ENCODE peak calls at places on chromosomes 13 and 19, in five cellular contexts. One of them, this sample, is unnamed.

GRCh38 chr19:39144487-39145071 is 19.0 kb downstream of the PAK4 start:
- DNase-seq in MCF 10A: no peak
- DNase-seq in AG10803: peak; percentile 48
- DNase-seq in transverse colon: no peak
- DNase-seq in astrocyte of the spinal cord: peak; percentile 31
- DNase-seq in this sample: no peak

GRCh38 chr13:44848956-44849748 is 140.1 kb downstream of the NUFIP1 start:
- DNase-seq in astrocyte of the spinal cord: no peak
- DNase-seq in MCF 10A: no peak
- DNase-seq in transverse colon: no peak
- DNase-seq in AG10803: peak; percentile 66
- DNase-seq in this sample: no peak

GRCh38 chr19:45954132-45954531 is 19.5 kb downstream of the NOVA2 start:
- DNase-seq in transverse colon: no peak
- DNase-seq in MCF 10A: no peak
- DNase-seq in astrocyte of the spinal cord: peak; percentile 19
- DNase-seq in AG10803: no peak
- DNase-seq in this sample: no peak

GRCh38 chr13:30576528-30576927 is 41.2 kb upstream of the USPL1 start:
- DNase-seq in astrocyte of the spinal cord: peak; percentile 41
- DNase-seq in MCF 10A: peak; percentile 57
- DNase-seq in transverse colon: peak; percentile 11
- DNase-seq in AG10803: no peak
- DNase-seq in this sample: no peak

GRCh38 chr19:34365463-34366401 is 736 bp downstream of the GPI start:
- DNase-seq in MCF 10A: peak; percentile 47
- DNase-seq in astrocyte of the spinal cord: peak; percentile 27
- DNase-seq in transverse colon: peak; percentile 56
- DNase-seq in AG10803: peak; percentile 32
- DNase-seq in this sample: peak; percentile 86

GRCh38 chr13:83248751-83249150 is 633.5 kb downstream of the SLITRK1 start:
- DNase-seq in AG10803: no peak
- DNase-seq in MCF 10A: peak; percentile 92
- DNase-seq in transverse colon: no peak
- DNase-seq in astrocyte of the spinal cord: no peak
- DNase-seq in this sample: no peak

GRCh38 chr13:41599619-41600018 is 142.3 kb downstream of the RGCC start:
- DNase-seq in MCF 10A: no peak
- DNase-seq in AG10803: no peak
- DNase-seq in transverse colon: no peak
- DNase-seq in astrocyte of the spinal cord: peak; percentile 52
- DNase-seq in this sample: no peak

GRCh38 chr13:89401209-89401810 is 1730.1 kb downstream of the SLITRK5 start:
- DNase-seq in AG10803: peak; percentile 52
- DNase-seq in MCF 10A: peak; percentile 81
- DNase-seq in astrocyte of the spinal cord: peak; percentile 80
- DNase-seq in transverse colon: no peak
- DNase-seq in this sample: no peak

GRCh38 chr13:28568286-28568685 is 73.4 kb upstream of the FLT1 start:
- DNase-seq in MCF 10A: no peak
- DNase-seq in AG10803: peak; percentile 60
- DNase-seq in transverse colon: peak; percentile 36
- DNase-seq in astrocyte of the spinal cord: no peak
- DNase-seq in this sample: no peak

GRCh38 chr13:71968025-71968424 is 101.0 kb upstream of the DACH1 start:
- DNase-seq in AG10803: no peak
- DNase-seq in MCF 10A: no peak
- DNase-seq in transverse colon: no peak
- DNase-seq in astrocyte of the spinal cord: peak; percentile 6
- DNase-seq in this sample: no peak

GRCh38 chr19:887072-887471 is 5.9 kb downstream of the MED16 start:
- DNase-seq in transverse colon: no peak
- DNase-seq in AG10803: peak; percentile 86
- DNase-seq in astrocyte of the spinal cord: peak; percentile 80
- DNase-seq in MCF 10A: no peak
- DNase-seq in this sample: no peak

GRCh38 chr13:97391201-97391600 is 42.8 kb upstream of the RAP2A start:
- DNase-seq in astrocyte of the spinal cord: no peak
- DNase-seq in MCF 10A: no peak
- DNase-seq in AG10803: peak; percentile 25
- DNase-seq in transverse colon: no peak
- DNase-seq in this sample: no peak

GRCh38 chr13:81017525-81018152 is 676.7 kb upstream of the SPRY2 start:
- DNase-seq in astrocyte of the spinal cord: peak; percentile 59
- DNase-seq in MCF 10A: peak; percentile 61
- DNase-seq in AG10803: peak; percentile 34
- DNase-seq in transverse colon: no peak
- DNase-seq in this sample: no peak

GRCh38 chr19:55482967-55483671 is 1.9 kb upstream of the NAT14 start:
- DNase-seq in MCF 10A: no peak
- DNase-seq in astrocyte of the spinal cord: no peak
- DNase-seq in transverse colon: no peak
- DNase-seq in AG10803: no peak
- DNase-seq in this sample: peak; percentile 72

GRCh38 chr13:111411186-111411858 is 90.9 kb downstream of the TEX29 start:
- DNase-seq in transverse colon: no peak
- DNase-seq in MCF 10A: no peak
- DNase-seq in AG10803: no peak
- DNase-seq in astrocyte of the spinal cord: no peak
- DNase-seq in this sample: no peak

GRCh38 chr13:63393112-63393511 is 1977.5 kb upstream of the PCDH20 start:
- DNase-seq in MCF 10A: no peak
- DNase-seq in astrocyte of the spinal cord: no peak
- DNase-seq in AG10803: no peak
- DNase-seq in transverse colon: no peak
- DNase-seq in this sample: no peak

GRCh38 chr13:110726726-110727125 is 13.2 kb downstream of the ING1 start:
- DNase-seq in transverse colon: peak; percentile 34
- DNase-seq in MCF 10A: no peak
- DNase-seq in AG10803: no peak
- DNase-seq in astrocyte of the spinal cord: no peak
- DNase-seq in this sample: peak; percentile 86

GRCh38 chr19:29587518-29587986 is 18.5 kb upstream of the POP4 start:
- DNase-seq in MCF 10A: no peak
- DNase-seq in astrocyte of the spinal cord: no peak
- DNase-seq in transverse colon: peak; percentile 19
- DNase-seq in AG10803: peak; percentile 33
- DNase-seq in this sample: no peak

GRCh38 chr19:17406039-17406886 is 833 bp upstream of the BST2 start:
- DNase-seq in AG10803: peak; percentile 36
- DNase-seq in MCF 10A: peak; percentile 48
- DNase-seq in transverse colon: peak; percentile 48
- DNase-seq in astrocyte of the spinal cord: peak; percentile 86
- DNase-seq in this sample: no peak

GRCh38 chr19:46211201-46211881 is 18.2 kb upstream of the IGFL1 start:
- DNase-seq in astrocyte of the spinal cord: no peak
- DNase-seq in AG10803: peak; percentile 13
- DNase-seq in transverse colon: no peak
- DNase-seq in MCF 10A: peak; percentile 89
- DNase-seq in this sample: no peak

GRCh38 chr13:26051231-26052135 is at the start of gene SHISA2:
- DNase-seq in MCF 10A: peak; percentile 53
- DNase-seq in astrocyte of the spinal cord: peak; percentile 78
- DNase-seq in AG10803: peak; percentile 30
- DNase-seq in transverse colon: no peak
- DNase-seq in this sample: no peak
- TF ChIP-seq CTCF in MCF 10A: no peak
- TF ChIP-seq CTCF in astrocyte of the spinal cord: no peak
- TF ChIP-seq CTCF in AG10803: no peak
- TF ChIP-seq CTCF in transverse colon: no peak
- TF ChIP-seq CTCF in this sample: no peak

GRCh38 chr13:32256243-32256642 is 58.9 kb downstream of the ZAR1L start:
- DNase-seq in MCF 10A: no peak
- DNase-seq in transverse colon: no peak
- DNase-seq in AG10803: no peak
- DNase-seq in astrocyte of the spinal cord: no peak
- DNase-seq in this sample: no peak

GRCh38 chr13:32257649-32258048 is 57.5 kb downstream of the ZAR1L start:
- DNase-seq in transverse colon: no peak
- DNase-seq in astrocyte of the spinal cord: no peak
- DNase-seq in MCF 10A: no peak
- DNase-seq in AG10803: no peak
- DNase-seq in this sample: no peak

GRCh38 chr13:32261567-32261966 is 53.6 kb downstream of the ZAR1L start:
- DNase-seq in transverse colon: peak; percentile 37
- DNase-seq in AG10803: peak; percentile 48
- DNase-seq in MCF 10A: peak; percentile 95
- DNase-seq in astrocyte of the spinal cord: peak; percentile 86
- DNase-seq in this sample: no peak

GRCh38 chr13:32262165-32262564 is 53.0 kb downstream of the ZAR1L start:
- DNase-seq in MCF 10A: no peak
- DNase-seq in AG10803: no peak
- DNase-seq in transverse colon: no peak
- DNase-seq in astrocyte of the spinal cord: peak; percentile 17
- DNase-seq in this sample: no peak

GRCh38 chr13:32259116-32259515 is 56.0 kb downstream of the ZAR1L start:
- DNase-seq in transverse colon: no peak
- DNase-seq in astrocyte of the spinal cord: no peak
- DNase-seq in MCF 10A: peak; percentile 11
- DNase-seq in AG10803: no peak
- DNase-seq in this sample: no peak
- TF ChIP-seq CTCF in transverse colon: peak; percentile 17
- TF ChIP-seq CTCF in astrocyte of the spinal cord: no peak
- TF ChIP-seq CTCF in MCF 10A: no peak
- TF ChIP-seq CTCF in AG10803: no peak
- TF ChIP-seq CTCF in this sample: no peak

GRCh38 chr19:53944933-53945332 is 17.8 kb upstream of the CACNG8 start:
- DNase-seq in astrocyte of the spinal cord: no peak
- DNase-seq in AG10803: no peak
- DNase-seq in MCF 10A: no peak
- DNase-seq in transverse colon: no peak
- DNase-seq in this sample: no peak

GRCh38 chr19:53944416-53944815 is 18.3 kb upstream of the CACNG8 start:
- DNase-seq in MCF 10A: no peak
- DNase-seq in astrocyte of the spinal cord: no peak
- DNase-seq in AG10803: no peak
- DNase-seq in transverse colon: no peak
- DNase-seq in this sample: no peak

GRCh38 chr19:53945441-53945840 is 17.3 kb upstream of the CACNG8 start:
- DNase-seq in AG10803: no peak
- DNase-seq in MCF 10A: peak; percentile 5
- DNase-seq in astrocyte of the spinal cord: no peak
- DNase-seq in transverse colon: no peak
- DNase-seq in this sample: no peak

GRCh38 chr19:53945998-53946397 is 16.7 kb upstream of the CACNG8 start:
- DNase-seq in AG10803: no peak
- DNase-seq in astrocyte of the spinal cord: no peak
- DNase-seq in MCF 10A: no peak
- DNase-seq in transverse colon: no peak
- DNase-seq in this sample: no peak

DNA sequence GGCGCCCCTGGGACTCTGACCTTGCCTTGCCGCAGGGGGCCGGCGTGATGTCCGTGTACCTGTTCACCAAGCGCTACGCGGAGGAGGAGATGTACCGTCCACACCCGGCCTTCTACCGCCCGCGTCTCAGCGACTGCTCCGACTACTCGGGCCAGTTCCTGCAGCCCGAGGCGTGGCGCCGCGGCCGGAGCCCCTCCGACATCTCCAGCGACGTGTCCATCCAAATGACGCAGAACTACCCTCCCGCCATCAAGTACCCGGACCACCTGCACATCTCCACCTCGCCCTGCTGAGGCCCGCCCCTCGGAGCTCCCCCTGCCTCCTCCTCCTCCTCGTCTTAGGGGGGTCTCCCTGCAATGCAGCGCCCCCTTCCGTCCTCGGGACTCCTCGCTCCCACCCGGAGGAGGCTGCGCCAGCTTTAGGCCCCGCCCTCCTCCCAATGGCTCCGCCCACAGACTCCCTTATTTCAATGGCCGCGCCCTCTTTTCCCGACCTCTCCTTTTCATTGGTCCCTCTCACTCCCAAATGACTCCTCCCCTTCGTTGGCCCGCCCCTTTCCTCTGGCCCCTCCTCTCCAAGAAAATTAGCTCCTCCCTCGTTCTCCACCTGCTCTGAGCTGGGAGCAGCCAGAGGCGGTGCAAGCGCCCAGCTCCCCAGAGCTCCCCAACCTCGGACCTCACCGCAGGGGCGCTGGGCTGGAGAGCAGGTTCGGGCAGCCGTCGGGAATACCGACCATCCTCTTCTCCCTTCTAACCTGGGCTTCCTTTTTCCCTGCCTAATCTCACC is 20.5 kb upstream of the CACNG8 start:
- DNase-seq in MCF 10A: no peak
- DNase-seq in transverse colon: no peak
- DNase-seq in AG10803: no peak
- DNase-seq in astrocyte of the spinal cord: no peak
- DNase-seq in this sample: no peak
- TF ChIP-seq CTCF in MCF 10A: no peak
- TF ChIP-seq CTCF in transverse colon: no peak
- TF ChIP-seq CTCF in AG10803: no peak
- TF ChIP-seq CTCF in astrocyte of the spinal cord: no peak
- TF ChIP-seq CTCF in this sample: no peak

GRCh38 chr13:20136781-20137703 is 23.8 kb downstream of the GJA3 start:
- DNase-seq in transverse colon: peak; percentile 67
- DNase-seq in astrocyte of the spinal cord: no peak
- DNase-seq in AG10803: no peak
- DNase-seq in MCF 10A: no peak
- DNase-seq in this sample: no peak
- TF ChIP-seq CTCF in transverse colon: peak; percentile 25
- TF ChIP-seq CTCF in astrocyte of the spinal cord: peak; percentile 59
- TF ChIP-seq CTCF in AG10803: peak; percentile 30
- TF ChIP-seq CTCF in MCF 10A: no peak
- TF ChIP-seq CTCF in this sample: no peak

DNA sequence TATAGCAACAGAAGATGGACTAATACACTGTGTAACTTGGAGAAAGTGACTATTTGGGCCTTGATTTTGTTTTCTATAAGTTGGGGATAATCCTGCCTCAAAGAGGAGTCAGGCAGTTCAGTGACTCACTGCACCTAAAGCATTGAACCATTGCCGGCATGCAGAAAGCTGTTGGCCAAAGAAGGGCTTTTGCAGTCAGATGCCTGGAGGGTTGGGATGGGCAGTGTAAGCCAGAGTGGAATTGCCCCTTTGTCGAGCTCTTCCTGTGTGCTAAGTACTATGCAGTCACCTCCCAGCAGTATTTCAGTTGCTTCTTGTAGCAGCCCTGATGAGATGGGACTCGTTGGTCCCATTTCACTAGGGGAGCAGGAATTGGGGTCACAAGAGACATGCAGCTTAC is 11.1 kb downstream of the ZNF473 start:
- DNase-seq in MCF 10A: no peak
- DNase-seq in astrocyte of the spinal cord: no peak
- DNase-seq in transverse colon: no peak
- DNase-seq in AG10803: no peak
- DNase-seq in this sample: no peak
- TF ChIP-seq CTCF in MCF 10A: no peak
- TF ChIP-seq CTCF in astrocyte of the spinal cord: no peak
- TF ChIP-seq CTCF in transverse colon: no peak
- TF ChIP-seq CTCF in AG10803: no peak
- TF ChIP-seq CTCF in this sample: no peak

GRCh38 chr13:25116044-25116443 is 20.1 kb downstream of the PABPC3 start:
- DNase-seq in transverse colon: no peak
- DNase-seq in AG10803: no peak
- DNase-seq in MCF 10A: no peak
- DNase-seq in astrocyte of the spinal cord: no peak
- DNase-seq in this sample: no peak
- TF ChIP-seq CTCF in transverse colon: no peak
- TF ChIP-seq CTCF in AG10803: no peak
- TF ChIP-seq CTCF in MCF 10A: no peak
- TF ChIP-seq CTCF in astrocyte of the spinal cord: no peak
- TF ChIP-seq CTCF in this sample: no peak

This sample was measured in spleen.